ENCODE peak calls at places on chromosomes 11 and 22, in ten cellular contexts. S, G, I, T, W, F, D, R, E and B are unnamed samples.

GRCh38 chr22:34122064-34122463 is 201.8 kb upstream of the LARGE1 start:
- DNase-seq in S (no peak), G (no peak), I (no peak), T (no peak), W (no peak), F (no peak), D (no peak), R (no peak), E (no peak), B (no peak)

GRCh38 chr11:81237139-81237538 is 1496.5 kb downstream of the FAM181B start:
- DNase-seq in S (peak; percentile 49), G (no peak), I (peak; percentile 60), T (no peak), W (no peak), F (peak; percentile 49), D (no peak), R (peak; percentile 64), E (no peak), B (no peak)

GRCh38 chr22:22357024-22357868 is 112.7 kb downstream of the VPREB1 start:
- DNase-seq in S (peak; percentile 70), G (peak; percentile 80), I (peak; percentile 89), T (peak; percentile 77), W (peak; percentile 66), F (peak; percentile 63), D (peak; percentile 80), R (peak; percentile 47), E (peak; percentile 91), B (peak; percentile 88)

GRCh38 chr11:43751726-43752125 is 71.2 kb downstream of the HSD17B12 start:
- DNase-seq in S (no peak), G (no peak), I (no peak), T (no peak), W (no peak), F (no peak), D (no peak), R (no peak), E (no peak), B (no peak)

GRCh38 chr11:9250139-9250582 is 15.0 kb downstream of the DENND5A start:
- DNase-seq in S (no peak), G (no peak), I (no peak), T (no peak), W (no peak), F (peak; percentile 90), D (no peak), R (no peak), E (no peak), B (peak; percentile 61)

GRCh38 chr11:82818399-82819043 is 81.7 kb downstream of the PRCP start:
- DNase-seq in S (no peak), G (no peak), I (no peak), T (no peak), W (no peak), F (no peak), D (no peak), R (no peak), E (no peak), B (no peak)

GRCh38 chr11:61889831-61890230 is 1.5 kb downstream of the FADS3 start:
- DNase-seq in S (no peak), G (no peak), I (no peak), T (no peak), W (no peak), F (no peak), D (no peak), R (no peak), E (no peak), B (no peak)

GRCh38 chr11:125364085-125364822 is 131.8 kb downstream of the FEZ1 start:
- DNase-seq in S (no peak), G (no peak), I (peak; percentile 12), T (no peak), W (peak; percentile 75), F (no peak), D (no peak), R (peak; percentile 58), E (no peak), B (no peak)

GRCh38 chr11:65777241-65777640 is 3.5 kb downstream of the AP5B1 start:
- DNase-seq in S (no peak), G (no peak), I (no peak), T (no peak), W (no peak), F (no peak), D (peak; percentile 34), R (no peak), E (no peak), B (no peak)

GRCh38 chr22:42262964-42263363 is 7.5 kb downstream of the TCF20 start:
- DNase-seq in S (no peak), G (no peak), I (no peak), T (no peak), W (no peak), F (peak; percentile 56), D (no peak), R (no peak), E (peak; percentile 48), B (no peak)

GRCh38 chr11:58392741-58393140 is 13.9 kb downstream of the OR5B3 start:
- DNase-seq in S (no peak), G (no peak), I (no peak), T (no peak), W (peak; percentile 42), F (no peak), D (no peak), R (no peak), E (no peak), B (no peak)

GRCh38 chr11:89498845-89499448 is 7.8 kb upstream of the NOX4 start:
- DNase-seq in S (no peak), G (no peak), I (peak; percentile 35), T (peak; percentile 13), W (no peak), F (peak; percentile 13), D (no peak), R (no peak), E (no peak), B (no peak)

GRCh38 chr11:11966826-11967668 is 41.4 kb downstream of the DKK3 start:
- DNase-seq in S (peak; percentile 37), G (peak; percentile 85), I (peak; percentile 80), T (peak; percentile 49), W (peak; percentile 64), F (peak; percentile 69), D (peak; percentile 85), R (peak; percentile 51), E (peak; percentile 72), B (peak; percentile 39)

GRCh38 chr11:86735462-86736302 is 63.3 kb upstream of the ME3 start:
- DNase-seq in S (peak; percentile 62), G (no peak), I (no peak), T (no peak), W (peak; percentile 84), F (no peak), D (no peak), R (peak; percentile 55), E (no peak), B (no peak)